ENCODE peak calls at places on chromosome 22, in seven cellular contexts. E, Q, X, U, Z, G and T are unnamed samples.

GRCh38 chr22:20777420-20778177 is 3.7 kb downstream of the SERPIND1 start:
- DNase-seq in Z (no peak), E (no peak), G (peak; percentile 12), U (no peak), X (peak; percentile 89), Q (no peak), T (peak; percentile 24)

GRCh38 chr22:30873086-30873650 is 95.4 kb downstream of the MORC2 start:
- DNase-seq in U (no peak), E (no peak), Q (no peak), Z (no peak), X (no peak), G (no peak), T (no peak)

GRCh38 chr22:39565414-39565944 is 5.1 kb upstream of the CACNA1I start:
- DNase-seq in Q (no peak), G (no peak), U (no peak), X (no peak), Z (no peak), E (no peak), T (no peak)

GRCh38 chr22:41217553-41218157 is 12.5 kb downstream of the L3MBTL2 start:
- DNase-seq in Z (no peak), E (peak; percentile 78), X (peak; percentile 34), Q (no peak), U (peak; percentile 28), G (no peak), T (peak; percentile 33)

GRCh38 chr22:17872491-17872890 is 98.2 kb upstream of the BID start:
- DNase-seq in U (no peak), E (no peak), Q (no peak), X (no peak), G (no peak), Z (no peak), T (no peak)

GRCh38 chr22:47627561-47628253 is 865.3 kb downstream of the TBC1D22A start:
- DNase-seq in Z (no peak), U (no peak), E (no peak), Q (no peak), X (no peak), G (peak; percentile 49), T (no peak)

GRCh38 chr22:40721266-40721665 is 42.0 kb downstream of the MCHR1 start:
- DNase-seq in Z (no peak), E (peak; percentile 7), U (no peak), G (peak; percentile 41), Q (no peak), X (peak; percentile 17), T (peak; percentile 83)

GRCh38 chr22:23158516-23159286 is 13.4 kb downstream of the RAB36 start:
- DNase-seq in X (no peak), Q (no peak), U (no peak), Z (no peak), E (no peak), G (no peak), T (no peak)

GRCh38 chr22:49330421-49331222 is 497.1 kb downstream of the BRD1 start:
- DNase-seq in Z (no peak), Q (no peak), E (no peak), G (no peak), X (no peak), U (no peak), T (no peak)

GRCh38 chr22:25898707-25899365 is 156.8 kb downstream of the MYO18B start:
- DNase-seq in Q (no peak), X (no peak), G (no peak), E (no peak), U (no peak), Z (no peak), T (no peak)